ENCODE peak calls at places on chromosome 21, in four cellular contexts. A is pons, G is NCI-H187 treated with DMSO at 0.1 percent for 48 hours, S is mesothelial cell of epicardium. Y is an unnamed sample.

GRCh38 chr21:38470762-38471161 is 27.5 kb downstream of the ERG start:
- DNase-seq in A (no peak), G (no peak), S (no peak), Y (no peak)

GRCh38 chr21:34031835-34032370 is 41.5 kb upstream of the MRPS6 start:
- DNase-seq in A (no peak), G (no peak), S (no peak), Y (no peak)

GRCh38 chr21:44423312-44423821 is 31.9 kb upstream of the LRRC3 start:
- DNase-seq in A (no peak), G (no peak), S (no peak), Y (no peak)

GRCh38 chr21:32817206-32817605 is 45.7 kb upstream of the PAXBP1 start:
- DNase-seq in A (no peak), G (no peak), S (no peak), Y (no peak)

GRCh38 chr21:39451332-39452206 is at the start of gene SH3BGR:
- DNase-seq in A (peak), G (no peak), S (no peak), Y (peak)

GRCh38 chr21:29416268-29416667 is 117.5 kb downstream of the BACH1 start:
- DNase-seq in A (no peak), G (no peak), S (no peak), Y (no peak)

GRCh38 chr21:38661296-38662223 is 144.2 kb upstream of the ETS2 start:
- DNase-seq in A (no peak), G (no peak), S (no peak), Y (peak)

GRCh38 chr21:26001356-26001755 is 169.2 kb downstream of the APP start:
- DNase-seq in A (no peak), G (no peak), S (no peak), Y (no peak)

GRCh38 chr21:37793660-37794059 is 122.6 kb downstream of the KCNJ6 start:
- DNase-seq in A (no peak), G (no peak), S (no peak), Y (no peak)

GRCh38 chr21:37642493-37642892 is 273.8 kb downstream of the KCNJ6 start:
- DNase-seq in A (no peak), G (no peak), S (no peak), Y (no peak)

GRCh38 chr21:25913488-25913887 is 178.7 kb downstream of the GABPA start:
- DNase-seq in A (no peak), G (no peak), S (no peak), Y (no peak)

GRCh38 chr21:40714516-40714915 is 132.4 kb downstream of the DSCAM start:
- DNase-seq in A (no peak), G (no peak), S (no peak), Y (no peak)

GRCh38 chr21:36646011-36646410 is 52.9 kb upstream of the SIM2 start:
- DNase-seq in A (no peak), G (no peak), S (no peak), Y (no peak)

GRCh38 chr21:41245509-41246135 is 71.0 kb upstream of the FAM3B start:
- DNase-seq in A (no peak), G (no peak), S (no peak), Y (no peak)

GRCh38 chr21:34276711-34277425 is 86.9 kb upstream of the KCNE2 start:
- DNase-seq in A (no peak), G (no peak), S (no peak), Y (no peak)

GRCh38 chr21:34582506-34583150 is 32.3 kb downstream of the RCAN1 start:
- DNase-seq in A (peak), G (peak), S (peak), Y (no peak)

GRCh38 chr21:41428847-41429246 is 2.8 kb downstream of the MX1 start:
- DNase-seq in A (no peak), G (no peak), S (no peak), Y (no peak)

GRCh38 chr21:36909901-36910561 is 56.4 kb downstream of the HLCS start:
- DNase-seq in A (no peak), G (no peak), S (no peak), Y (no peak)

GRCh38 chr21:45513003-45513706 is 29.1 kb downstream of the SLC19A1 start:
- DNase-seq in A (peak), G (no peak), S (no peak), Y (no peak)

GRCh38 chr21:27408826-27409225 is 441.9 kb upstream of the ADAMTS5 start:
- DNase-seq in A (no peak), G (no peak), S (no peak), Y (no peak)

GRCh38 chr21:38312822-38313221 is 56.0 kb downstream of the KCNJ15 start:
- DNase-seq in A (no peak), G (no peak), S (no peak), Y (no peak)

GRCh38 chr21:31531967-31532366 is 127.5 kb upstream of the SOD1 start:
- DNase-seq in A (no peak), G (no peak), S (no peak), Y (no peak)

GRCh38 chr21:45971487-45972352 is 9.8 kb upstream of the COL6A1 start:
- DNase-seq in A (no peak), G (no peak), S (peak), Y (peak)

GRCh38 chr21:15443740-15444117 is 286.1 kb upstream of the USP25 start:
- DNase-seq in A (no peak), G (no peak), S (no peak), Y (no peak)

GRCh38 chr21:23853796-23854379 is 1753.4 kb downstream of the MRPL39 start:
- DNase-seq in A (peak), G (no peak), S (no peak), Y (no peak)

GRCh38 chr21:43717967-43718871 is 710 bp upstream of the PDXK start:
- DNase-seq in A (no peak), G (no peak), S (no peak), Y (peak)

GRCh38 chr21:42973309-42973990 is 912 bp upstream of the PKNOX1 start:
- DNase-seq in A (no peak), G (no peak), S (no peak), Y (peak)

GRCh38 chr21:42405064-42406059 is 1.7 kb downstream of the UBASH3A start:
- DNase-seq in A (no peak), G (no peak), S (no peak), Y (no peak)